ENCODE peak calls at places on chromosomes 3 and 15, in ten cellular contexts. E is GM20000, O is NCI-H345, Z is WTC11, V is NCI-H460, U is amniotic stem cell, J is MM.1S, Y is NCI-H446, X is A172, S is HEK293T. D is an unnamed sample.

GRCh38 chr3:156978471-156978961 is 152.4 kb downstream of the LEKR1 start:
- DNase-seq in E (peak; percentile 57), O (no peak), Z (no peak), V (no peak), U (no peak), J (peak; percentile 88), Y (no peak), X (no peak), S (no peak), D (no peak)

GRCh38 chr3:194386066-194386465 is 13.0 kb downstream of the GP5 start:
- DNase-seq in E (no peak), O (no peak), Z (no peak), V (no peak), U (no peak), J (no peak), Y (no peak), X (no peak), S (no peak), D (no peak)

GRCh38 chr3:12902181-12902999 is 61.0 kb upstream of the RPL32 start:
- DNase-seq in E (no peak), O (no peak), Z (no peak), V (no peak), U (no peak), J (no peak), Y (no peak), X (no peak), S (no peak), D (no peak)

GRCh38 chr15:64052925-64053491 is 6.7 kb upstream of the DAPK2 start:
- DNase-seq in E (no peak), O (no peak), Z (no peak), V (no peak), U (no peak), J (no peak), Y (no peak), X (no peak), S (no peak), D (no peak)

GRCh38 chr15:101150723-101151040 is 101.2 kb downstream of the CHSY1 start:
- DNase-seq in E (no peak), O (no peak), Z (no peak), V (no peak), U (no peak), J (no peak), Y (no peak), X (no peak), S (no peak), D (no peak)

GRCh38 chr3:171846594-171846993 is 3.4 kb downstream of the TMEM212 start:
- DNase-seq in E (peak; percentile 73), O (no peak), Z (no peak), V (no peak), U (no peak), J (no peak), Y (no peak), X (peak; percentile 42), S (no peak), D (no peak)

GRCh38 chr15:48112242-48112641 is 8.5 kb upstream of the SLC24A5 start:
- DNase-seq in E (peak; percentile 8), O (peak; percentile 35), Z (peak; percentile 64), V (peak; percentile 24), U (no peak), J (no peak), Y (peak; percentile 66), X (peak; percentile 8), S (peak; percentile 14), D (peak; percentile 51)

GRCh38 chr3:58009749-58010535 is 1.7 kb downstream of the FLNB start:
- DNase-seq in E (no peak), O (no peak), Z (peak; percentile 31), V (no peak), U (no peak), J (no peak), Y (no peak), X (peak; percentile 49), S (no peak), D (no peak)

GRCh38 chr3:27713435-27713880 is 8.7 kb downstream of the EOMES start:
- DNase-seq in E (peak; percentile 25), O (no peak), Z (no peak), V (no peak), U (no peak), J (no peak), Y (no peak), X (no peak), S (no peak), D (no peak)

GRCh38 chr3:160919942-160920341 is 163.9 kb downstream of the PPM1L start:
- DNase-seq in E (no peak), O (no peak), Z (no peak), V (no peak), U (no peak), J (no peak), Y (no peak), X (no peak), S (no peak), D (no peak)

GRCh38 chr15:80957976-80958375 is 31.6 kb downstream of the MESD start:
- DNase-seq in E (no peak), O (no peak), Z (no peak), V (no peak), U (no peak), J (no peak), Y (no peak), X (no peak), S (no peak), D (no peak)

GRCh38 chr15:61084944-61085367 is 144.1 kb downstream of the RORA start:
- DNase-seq in E (peak; percentile 28), O (peak; percentile 63), Z (no peak), V (no peak), U (no peak), J (no peak), Y (no peak), X (no peak), S (peak; percentile 8), D (peak; percentile 47)

GRCh38 chr3:70849911-70850699 is 537.7 kb upstream of the MDFIC2 start:
- DNase-seq in E (no peak), O (no peak), Z (no peak), V (peak; percentile 53), U (peak; percentile 62), J (no peak), Y (peak; percentile 64), X (peak; percentile 89), S (no peak), D (no peak)

GRCh38 chr15:22952826-22953579 is 27.2 kb downstream of the CYFIP1 start:
- DNase-seq in E (no peak), O (peak; percentile 29), Z (peak; percentile 59), V (no peak), U (no peak), J (no peak), Y (peak; percentile 48), X (no peak), S (no peak), D (peak; percentile 60)

GRCh38 chr15:83919319-83919830 is 265.5 kb downstream of the ADAMTSL3 start:
- DNase-seq in E (peak; percentile 61), O (no peak), Z (no peak), V (no peak), U (no peak), J (no peak), Y (no peak), X (no peak), S (no peak), D (no peak)

GRCh38 chr3:16723994-16724393 is 118.8 kb upstream of the DAZL start:
- DNase-seq in E (no peak), O (no peak), Z (no peak), V (no peak), U (no peak), J (peak; percentile 64), Y (no peak), X (peak; percentile 19), S (peak; percentile 37), D (peak; percentile 65)

GRCh38 chr3:124401841-124402240 is 328.4 kb upstream of the UMPS start:
- DNase-seq in E (no peak), O (no peak), Z (no peak), V (peak; percentile 30), U (peak; percentile 20), J (peak; percentile 27), Y (no peak), X (peak; percentile 51), S (no peak), D (peak; percentile 51)

GRCh38 chr3:110743202-110743601 is 328.4 kb upstream of the NECTIN3 start:
- DNase-seq in E (no peak), O (no peak), Z (no peak), V (no peak), U (no peak), J (no peak), Y (no peak), X (no peak), S (no peak), D (no peak)